ENCODE peak calls at places on chromosomes 5 and 9, in seven cellular contexts. One of them, this sample, is unnamed.

GRCh38 chr9:89440951-89441654 is 56.8 kb downstream of the SEMA4D start:
- DNase-seq in RWPE2: no peak
- DNase-seq in fibroblast of pulmonary artery: no peak
- DNase-seq in WTC11: no peak
- DNase-seq in prostate gland: peak
- DNase-seq in mucosa of descending colon: peak
- DNase-seq in AG04450: no peak
- DNase-seq in this sample: no peak

GRCh38 chr9:137083418-137084004 is 3.3 kb upstream of the MAN1B1 start:
- DNase-seq in mucosa of descending colon: peak
- DNase-seq in fibroblast of pulmonary artery: peak
- DNase-seq in RWPE2: peak
- DNase-seq in AG04450: peak
- DNase-seq in WTC11: no peak
- DNase-seq in prostate gland: no peak
- DNase-seq in this sample: peak

GRCh38 chr9:28365020-28365640 is 791.8 kb upstream of the C9orf72 start:
- DNase-seq in AG04450: no peak
- DNase-seq in mucosa of descending colon: no peak
- DNase-seq in prostate gland: no peak
- DNase-seq in WTC11: peak
- DNase-seq in fibroblast of pulmonary artery: no peak
- DNase-seq in RWPE2: no peak
- DNase-seq in this sample: no peak

GRCh38 chr5:148904440-148904839 is 78.0 kb downstream of the ADRB2 start:
- DNase-seq in AG04450: no peak
- DNase-seq in mucosa of descending colon: no peak
- DNase-seq in fibroblast of pulmonary artery: no peak
- DNase-seq in WTC11: no peak
- DNase-seq in prostate gland: peak
- DNase-seq in RWPE2: no peak
- DNase-seq in this sample: no peak

GRCh38 chr5:163379298-163380155 is 57.9 kb upstream of the CCNG1 start:
- DNase-seq in fibroblast of pulmonary artery: peak
- DNase-seq in AG04450: peak
- DNase-seq in RWPE2: no peak
- DNase-seq in mucosa of descending colon: no peak
- DNase-seq in prostate gland: peak
- DNase-seq in WTC11: no peak
- DNase-seq in this sample: no peak

GRCh38 chr9:113622600-113623400 is 159.3 kb downstream of the RGS3 start:
- DNase-seq in WTC11: peak
- DNase-seq in RWPE2: no peak
- DNase-seq in AG04450: no peak
- DNase-seq in prostate gland: no peak
- DNase-seq in mucosa of descending colon: no peak
- DNase-seq in fibroblast of pulmonary artery: peak
- DNase-seq in this sample: no peak

GRCh38 chr5:96843140-96843539 is 33.2 kb upstream of the ERAP2 start:
- DNase-seq in RWPE2: no peak
- DNase-seq in AG04450: no peak
- DNase-seq in fibroblast of pulmonary artery: no peak
- DNase-seq in WTC11: no peak
- DNase-seq in prostate gland: no peak
- DNase-seq in mucosa of descending colon: no peak
- DNase-seq in this sample: no peak

GRCh38 chr9:82410306-82410705 is 421.7 kb downstream of the SPATA31D1 start:
- DNase-seq in WTC11: no peak
- DNase-seq in mucosa of descending colon: no peak
- DNase-seq in AG04450: peak
- DNase-seq in fibroblast of pulmonary artery: no peak
- DNase-seq in prostate gland: no peak
- DNase-seq in RWPE2: no peak
- DNase-seq in this sample: no peak

GRCh38 chr5:136030956-136031611 is 2.3 kb downstream of the TGFBI start:
- DNase-seq in WTC11: no peak
- DNase-seq in fibroblast of pulmonary artery: no peak
- DNase-seq in AG04450: no peak
- DNase-seq in RWPE2: peak
- DNase-seq in mucosa of descending colon: no peak
- DNase-seq in prostate gland: no peak
- DNase-seq in this sample: no peak

GRCh38 chr9:133494636-133495326 is 15.9 kb upstream of the SLC2A6 start:
- DNase-seq in fibroblast of pulmonary artery: no peak
- DNase-seq in WTC11: no peak
- DNase-seq in prostate gland: no peak
- DNase-seq in mucosa of descending colon: peak
- DNase-seq in RWPE2: no peak
- DNase-seq in AG04450: no peak
- DNase-seq in this sample: no peak

GRCh38 chr9:135506327-135507103 is 6.0 kb downstream of the MRPS2 start:
- DNase-seq in WTC11: peak
- DNase-seq in AG04450: no peak
- DNase-seq in RWPE2: peak
- DNase-seq in mucosa of descending colon: no peak
- DNase-seq in prostate gland: no peak
- DNase-seq in fibroblast of pulmonary artery: peak
- DNase-seq in this sample: no peak

GRCh38 chr9:86637515-86637914 is 283.3 kb upstream of the TUT7 start:
- DNase-seq in mucosa of descending colon: no peak
- DNase-seq in fibroblast of pulmonary artery: peak
- DNase-seq in RWPE2: no peak
- DNase-seq in prostate gland: peak
- DNase-seq in AG04450: no peak
- DNase-seq in WTC11: peak
- DNase-seq in this sample: no peak

GRCh38 chr5:67303356-67303755 is 106.8 kb upstream of the CD180 start:
- DNase-seq in prostate gland: no peak
- DNase-seq in RWPE2: no peak
- DNase-seq in mucosa of descending colon: no peak
- DNase-seq in AG04450: no peak
- DNase-seq in fibroblast of pulmonary artery: peak
- DNase-seq in WTC11: no peak
- DNase-seq in this sample: no peak

GRCh38 chr9:113199683-113200329 is 21.3 kb downstream of the FKBP15 start:
- DNase-seq in AG04450: no peak
- DNase-seq in prostate gland: no peak
- DNase-seq in mucosa of descending colon: no peak
- DNase-seq in WTC11: no peak
- DNase-seq in RWPE2: no peak
- DNase-seq in fibroblast of pulmonary artery: no peak
- DNase-seq in this sample: no peak

GRCh38 chr5:157535042-157535865 is 40.3 kb downstream of the ADAM19 start:
- DNase-seq in RWPE2: no peak
- DNase-seq in fibroblast of pulmonary artery: peak
- DNase-seq in WTC11: no peak
- DNase-seq in AG04450: no peak
- DNase-seq in prostate gland: no peak
- DNase-seq in mucosa of descending colon: no peak
- DNase-seq in this sample: no peak

GRCh38 chr9:135295556-135296300 is 183.9 kb upstream of the PPP1R26 start:
- DNase-seq in prostate gland: no peak
- DNase-seq in fibroblast of pulmonary artery: no peak
- DNase-seq in AG04450: no peak
- DNase-seq in WTC11: no peak
- DNase-seq in mucosa of descending colon: no peak
- DNase-seq in RWPE2: no peak
- DNase-seq in this sample: no peak

GRCh38 chr9:121989010-121989409 is 104.1 kb downstream of the TTLL11 start:
- DNase-seq in WTC11: peak
- DNase-seq in AG04450: no peak
- DNase-seq in RWPE2: no peak
- DNase-seq in fibroblast of pulmonary artery: peak
- DNase-seq in prostate gland: no peak
- DNase-seq in mucosa of descending colon: no peak
- DNase-seq in this sample: no peak

GRCh38 chr5:60473654-60474053 is 226.3 kb downstream of the DEPDC1B start:
- DNase-seq in fibroblast of pulmonary artery: no peak
- DNase-seq in RWPE2: no peak
- DNase-seq in mucosa of descending colon: no peak
- DNase-seq in WTC11: no peak
- DNase-seq in prostate gland: no peak
- DNase-seq in AG04450: no peak
- DNase-seq in this sample: no peak

GRCh38 chr9:94639996-94640376 is 668 bp upstream of the FBP1 start:
- DNase-seq in prostate gland: no peak
- DNase-seq in RWPE2: no peak
- DNase-seq in AG04450: no peak
- DNase-seq in WTC11: peak
- DNase-seq in fibroblast of pulmonary artery: no peak
- DNase-seq in mucosa of descending colon: no peak
- DNase-seq in this sample: no peak

GRCh38 chr5:159206368-159206767 is 3.0 kb downstream of the RNF145 start:
- DNase-seq in fibroblast of pulmonary artery: no peak
- DNase-seq in AG04450: no peak
- DNase-seq in mucosa of descending colon: no peak
- DNase-seq in RWPE2: no peak
- DNase-seq in prostate gland: no peak
- DNase-seq in WTC11: no peak
- DNase-seq in this sample: no peak

GRCh38 chr5:77644443-77645157 is 6.1 kb upstream of the OTP start:
- DNase-seq in fibroblast of pulmonary artery: no peak
- DNase-seq in RWPE2: no peak
- DNase-seq in mucosa of descending colon: no peak
- DNase-seq in AG04450: no peak
- DNase-seq in WTC11: peak
- DNase-seq in prostate gland: no peak
- DNase-seq in this sample: no peak

GRCh38 chr5:149617760-149618306 is 36.5 kb downstream of the ARHGEF37 start:
- DNase-seq in RWPE2: no peak
- DNase-seq in WTC11: no peak
- DNase-seq in prostate gland: no peak
- DNase-seq in mucosa of descending colon: no peak
- DNase-seq in fibroblast of pulmonary artery: no peak
- DNase-seq in AG04450: no peak
- DNase-seq in this sample: no peak

DNA sequence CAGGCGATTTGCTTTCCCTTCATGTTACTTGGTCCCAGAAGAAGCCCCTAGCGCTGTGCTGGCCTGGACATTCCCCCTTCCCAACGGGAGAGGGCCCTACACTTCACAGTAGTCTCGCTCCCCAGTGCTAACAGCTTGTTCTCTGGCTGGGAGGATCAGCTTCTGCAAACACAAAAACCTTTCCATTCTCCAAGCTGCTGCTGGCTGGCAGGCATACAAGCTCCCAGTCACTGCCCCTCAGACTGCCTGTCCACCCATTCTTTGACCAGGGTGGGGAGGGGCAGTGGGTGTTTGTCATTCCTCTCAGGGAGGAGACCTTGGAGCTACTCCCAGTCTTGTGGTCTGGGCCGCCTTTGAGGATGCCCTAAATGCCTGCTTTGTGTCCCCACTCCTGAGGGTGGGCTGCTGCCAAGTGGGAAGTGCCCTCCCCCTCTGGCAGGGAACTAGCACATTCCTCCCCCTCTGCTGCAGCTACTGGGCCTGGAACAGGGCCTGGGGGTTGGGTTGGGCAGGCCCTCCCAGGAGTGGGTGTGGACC is 20.8 kb downstream of the ENHO start:
- DNase-seq in mucosa of descending colon: no peak
- DNase-seq in RWPE2: no peak
- DNase-seq in fibroblast of pulmonary artery: peak
- DNase-seq in WTC11: peak
- DNase-seq in prostate gland: peak
- DNase-seq in AG04450: no peak
- DNase-seq in this sample: peak
- TF ChIP-seq CTCF in mucosa of descending colon: no peak
- TF ChIP-seq CTCF in RWPE2: no peak
- TF ChIP-seq CTCF in fibroblast of pulmonary artery: peak
- TF ChIP-seq CTCF in WTC11: no peak
- TF ChIP-seq CTCF in prostate gland: peak
- TF ChIP-seq CTCF in AG04450: peak
- TF ChIP-seq CTCF in this sample: peak

GRCh38 chr9:128593039-128593438 is 40.7 kb downstream of the SPTAN1 start:
- DNase-seq in prostate gland: no peak
- DNase-seq in WTC11: no peak
- DNase-seq in AG04450: no peak
- DNase-seq in RWPE2: no peak
- DNase-seq in fibroblast of pulmonary artery: no peak
- DNase-seq in mucosa of descending colon: no peak
- DNase-seq in this sample: no peak
- TF ChIP-seq CTCF in prostate gland: no peak
- TF ChIP-seq CTCF in WTC11: no peak
- TF ChIP-seq CTCF in AG04450: no peak
- TF ChIP-seq CTCF in RWPE2: no peak
- TF ChIP-seq CTCF in fibroblast of pulmonary artery: no peak
- TF ChIP-seq CTCF in mucosa of descending colon: no peak
- TF ChIP-seq CTCF in this sample: no peak

DNA sequence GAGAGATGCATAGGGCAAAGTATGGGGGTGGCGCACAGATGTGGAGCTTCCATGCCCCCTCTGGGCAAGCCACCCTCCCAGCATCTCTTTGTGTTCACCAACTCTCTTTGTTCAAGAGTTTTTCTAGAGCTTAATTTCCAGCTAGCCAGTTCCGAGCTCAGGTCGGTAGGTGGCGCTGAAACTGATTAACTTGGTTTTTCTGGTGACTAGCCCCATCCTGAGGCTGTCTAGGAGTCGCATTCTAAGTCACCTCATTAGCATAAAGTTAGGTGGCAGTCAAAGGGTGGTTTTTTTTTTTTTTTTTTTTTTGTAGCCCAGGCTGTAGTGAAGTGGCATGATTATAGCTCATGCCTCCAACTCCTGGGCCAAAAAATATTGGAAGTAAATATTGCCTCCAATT is 476.4 kb downstream of the KDM4C start:
- DNase-seq in WTC11: peak
- DNase-seq in prostate gland: no peak
- DNase-seq in AG04450: no peak
- DNase-seq in mucosa of descending colon: no peak
- DNase-seq in RWPE2: no peak
- DNase-seq in fibroblast of pulmonary artery: peak
- DNase-seq in this sample: no peak
- TF ChIP-seq CTCF in WTC11: peak
- TF ChIP-seq CTCF in prostate gland: no peak
- TF ChIP-seq CTCF in AG04450: peak
- TF ChIP-seq CTCF in mucosa of descending colon: no peak
- TF ChIP-seq CTCF in RWPE2: peak
- TF ChIP-seq CTCF in fibroblast of pulmonary artery: peak
- TF ChIP-seq CTCF in this sample: peak

GRCh38 chr5:115842089-115842881 is 550 bp downstream of the AP3S1 start:
- DNase-seq in WTC11: no peak
- DNase-seq in RWPE2: no peak
- DNase-seq in prostate gland: peak
- DNase-seq in AG04450: no peak
- DNase-seq in mucosa of descending colon: no peak
- DNase-seq in fibroblast of pulmonary artery: peak
- DNase-seq in this sample: no peak
- TF ChIP-seq CTCF in WTC11: no peak
- TF ChIP-seq CTCF in RWPE2: peak
- TF ChIP-seq CTCF in prostate gland: peak
- TF ChIP-seq CTCF in AG04450: no peak
- TF ChIP-seq CTCF in mucosa of descending colon: no peak
- TF ChIP-seq CTCF in fibroblast of pulmonary artery: no peak
- TF ChIP-seq CTCF in this sample: no peak

GRCh38 chr5:125412561-125413535 is 666.4 kb upstream of the ZNF608 start:
- DNase-seq in prostate gland: peak
- DNase-seq in mucosa of descending colon: peak
- DNase-seq in AG04450: peak
- DNase-seq in RWPE2: peak
- DNase-seq in fibroblast of pulmonary artery: peak
- DNase-seq in WTC11: peak
- DNase-seq in this sample: peak
- TF ChIP-seq CTCF in prostate gland: peak
- TF ChIP-seq CTCF in mucosa of descending colon: peak
- TF ChIP-seq CTCF in AG04450: peak
- TF ChIP-seq CTCF in RWPE2: peak
- TF ChIP-seq CTCF in fibroblast of pulmonary artery: peak
- TF ChIP-seq CTCF in WTC11: no peak
- TF ChIP-seq CTCF in this sample: peak

GRCh38 chr5:172886396-172886932 is 52.4 kb downstream of the ERGIC1 start:
- DNase-seq in prostate gland: no peak
- DNase-seq in WTC11: no peak
- DNase-seq in mucosa of descending colon: no peak
- DNase-seq in fibroblast of pulmonary artery: no peak
- DNase-seq in RWPE2: no peak
- DNase-seq in AG04450: no peak
- DNase-seq in this sample: no peak
- TF ChIP-seq CTCF in prostate gland: no peak
- TF ChIP-seq CTCF in WTC11: no peak
- TF ChIP-seq CTCF in mucosa of descending colon: no peak
- TF ChIP-seq CTCF in fibroblast of pulmonary artery: no peak
- TF ChIP-seq CTCF in RWPE2: no peak
- TF ChIP-seq CTCF in AG04450: no peak
- TF ChIP-seq CTCF in this sample: no peak

This sample was measured in AG09319.